ENCODE peak calls at places on chromosome 14, in nine cellular contexts. V is tibial nerve, U is uterus, P is heart left ventricle, L is esophagus squamous epithelium, Q is testis, S is adrenal gland, W is GM12892, R is Peyer's patch. Z is an unnamed sample.

GRCh38 chr14:69055973-69056372 is 76.9 kb upstream of the ACTN1 start:
- DNase-seq in V (no peak), U (no peak), P (no peak), L (no peak), Q (no peak), S (no peak), W (no peak), R (no peak), Z (no peak)

GRCh38 chr14:103533999-103534575 is 5.1 kb downstream of the TRMT61A start:
- DNase-seq in V (no peak), U (no peak), P (no peak), L (no peak), Q (no peak), S (no peak), W (no peak), R (no peak), Z (no peak)

GRCh38 chr14:90381999-90382451 is 14.8 kb upstream of the CALM1 start:
- DNase-seq in V (peak), U (peak), P (peak), L (no peak), Q (peak), S (peak), W (no peak), R (peak), Z (peak)

GRCh38 chr14:79342942-79343341 is 868.4 kb downstream of the DIO2 start:
- DNase-seq in V (no peak), U (no peak), P (no peak), L (no peak), Q (no peak), S (no peak), W (no peak), R (no peak), Z (no peak)

GRCh38 chr14:50854521-50854920 is 17.3 kb upstream of the ABHD12B start:
- DNase-seq in V (no peak), U (no peak), P (no peak), L (no peak), Q (no peak), S (no peak), W (no peak), R (no peak), Z (no peak)

GRCh38 chr14:99568567-99569560 is 35.1 kb downstream of the CCDC85C start:
- DNase-seq in V (no peak), U (no peak), P (peak), L (no peak), Q (peak), S (no peak), W (no peak), R (no peak), Z (peak)

GRCh38 chr14:97707603-97708002 is 910.4 kb downstream of the VRK1 start:
- DNase-seq in V (no peak), U (no peak), P (no peak), L (no peak), Q (no peak), S (no peak), W (no peak), R (no peak), Z (no peak)

GRCh38 chr14:50668008-50668851 is at the start of gene SAV1:
- DNase-seq in V (peak), U (peak), P (peak), L (no peak), Q (peak), S (peak), W (peak), R (peak), Z (peak)

GRCh38 chr14:100568164-100568997 is 18.8 kb downstream of the BEGAIN start:
- DNase-seq in V (no peak), U (no peak), P (no peak), L (no peak), Q (no peak), S (no peak), W (no peak), R (no peak), Z (no peak)

GRCh38 chr14:93047187-93047586 is 68.5 kb downstream of the ITPK1 start:
- DNase-seq in V (no peak), U (no peak), P (peak), L (no peak), Q (no peak), S (no peak), W (no peak), R (no peak), Z (no peak)

GRCh38 chr14:95493503-95493902 is 22.9 kb downstream of the SYNE3 start:
- DNase-seq in V (no peak), U (no peak), P (no peak), L (no peak), Q (no peak), S (no peak), W (no peak), R (peak), Z (no peak)

GRCh38 chr14:95431199-95432145 is 85.0 kb downstream of the SYNE3 start:
- DNase-seq in V (no peak), U (no peak), P (no peak), L (no peak), Q (peak), S (no peak), W (no peak), R (no peak), Z (peak)

GRCh38 chr14:104085032-104085888 is at the start of gene ASPG:
- DNase-seq in V (no peak), U (peak), P (peak), L (no peak), Q (no peak), S (no peak), W (peak), R (peak), Z (peak)

GRCh38 chr14:68841030-68841809 is 48.4 kb upstream of the ZFP36L1 start:
- DNase-seq in V (no peak), U (no peak), P (no peak), L (no peak), Q (no peak), S (no peak), W (no peak), R (no peak), Z (no peak)

GRCh38 chr14:68977741-68978549 is 1.2 kb downstream of the ACTN1 start:
- DNase-seq in V (peak), U (peak), P (peak), L (no peak), Q (peak), S (peak), W (no peak), R (peak), Z (peak)

GRCh38 chr14:94129111-94129757 is at the start of gene IFI27L2:
- DNase-seq in V (peak), U (peak), P (peak), L (no peak), Q (peak), S (peak), W (peak), R (peak), Z (peak)

GRCh38 chr14:37824936-37825698 is 229.7 kb downstream of the TTC6 start:
- DNase-seq in V (no peak), U (no peak), P (no peak), L (no peak), Q (no peak), S (no peak), W (no peak), R (no peak), Z (no peak)

GRCh38 chr14:70098257-70098809 is 90.4 kb downstream of the SLC8A3 start:
- DNase-seq in V (no peak), U (no peak), P (no peak), L (no peak), Q (no peak), S (peak), W (no peak), R (no peak), Z (no peak)

GRCh38 chr14:81363746-81364400 is 36.3 kb downstream of the STON2 start:
- DNase-seq in V (no peak), U (no peak), P (no peak), L (no peak), Q (no peak), S (no peak), W (no peak), R (no peak), Z (no peak)

GRCh38 chr14:100850841-100851585 is 25.1 kb downstream of the MEG3 start:
- DNase-seq in V (peak), U (peak), P (peak), L (no peak), Q (peak), S (peak), W (peak), R (peak), Z (peak)

GRCh38 chr14:29805415-29806123 is 122.1 kb downstream of the PRKD1 start:
- DNase-seq in V (peak), U (peak), P (peak), L (no peak), Q (peak), S (peak), W (no peak), R (no peak), Z (peak)

GRCh38 chr14:89000007-89000942 is 175.8 kb downstream of the TTC8 start:
- DNase-seq in V (no peak), U (no peak), P (peak), L (no peak), Q (peak), S (peak), W (no peak), R (no peak), Z (peak)

GRCh38 chr14:96088911-96089310 is 49.7 kb downstream of the C14orf132 start:
- DNase-seq in V (no peak), U (no peak), P (no peak), L (no peak), Q (no peak), S (no peak), W (no peak), R (no peak), Z (no peak)

GRCh38 chr14:37202265-37202664 is 4.5 kb downstream of the MIPOL1 start:
- DNase-seq in V (no peak), U (no peak), P (no peak), L (no peak), Q (no peak), S (no peak), W (no peak), R (no peak), Z (no peak)

GRCh38 chr14:58918066-58918465 is 270.4 kb upstream of the DAAM1 start:
- DNase-seq in V (no peak), U (no peak), P (no peak), L (no peak), Q (no peak), S (no peak), W (no peak), R (no peak), Z (no peak)

GRCh38 chr14:92654206-92654901 is 94.1 kb downstream of the LGMN start:
- DNase-seq in V (no peak), U (no peak), P (no peak), L (no peak), Q (no peak), S (no peak), W (no peak), R (no peak), Z (no peak)

GRCh38 chr14:68939893-68940613 is 39.0 kb downstream of the ACTN1 start:
- DNase-seq in V (peak), U (peak), P (peak), L (no peak), Q (peak), S (peak), W (no peak), R (peak), Z (no peak)

GRCh38 chr14:97273540-97273939 is 476.4 kb downstream of the VRK1 start:
- DNase-seq in V (no peak), U (no peak), P (no peak), L (no peak), Q (no peak), S (no peak), W (no peak), R (no peak), Z (no peak)

GRCh38 chr14:90483551-90483950 is 86.7 kb downstream of the CALM1 start:
- DNase-seq in V (no peak), U (no peak), P (no peak), L (no peak), Q (no peak), S (no peak), W (no peak), R (no peak), Z (no peak)

GRCh38 chr14:87170179-87170578 is 822.8 kb downstream of the GALC start:
- DNase-seq in V (no peak), U (no peak), P (no peak), L (no peak), Q (no peak), S (no peak), W (no peak), R (no peak), Z (no peak)

GRCh38 chr14:101358320-101358569 is 203.1 kb upstream of the DIO3 start:
- DNase-seq in V (no peak), U (no peak), P (no peak), L (no peak), Q (no peak), S (no peak), W (no peak), R (no peak), Z (no peak)

GRCh38 chr14:106094654-106095189 is 568.3 kb downstream of the TMEM121 start:
- DNase-seq in V (no peak), U (no peak), P (no peak), L (no peak), Q (no peak), S (no peak), W (no peak), R (no peak), Z (peak)

GRCh38 chr14:81434230-81434629 is 34.1 kb upstream of the STON2 start:
- DNase-seq in V (no peak), U (no peak), P (no peak), L (no peak), Q (no peak), S (no peak), W (no peak), R (no peak), Z (peak)

GRCh38 chr14:89955418-89956293 is at the start of gene TDP1:
- DNase-seq in V (peak), U (peak), P (peak), L (peak), Q (peak), S (peak), W (peak), R (peak), Z (peak)

GRCh38 chr14:89137514-89138163 is 279.4 kb downstream of the FOXN3 start:
- DNase-seq in V (no peak), U (no peak), P (peak), L (peak), Q (no peak), S (peak), W (no peak), R (no peak), Z (peak)

GRCh38 chr14:104142136-104143041 is 4.0 kb downstream of the KIF26A start:
- DNase-seq in V (no peak), U (no peak), P (peak), L (no peak), Q (no peak), S (peak), W (no peak), R (peak), Z (no peak)

GRCh38 chr14:103597623-103598372 is 31.2 kb upstream of the KLC1 start:
- DNase-seq in V (no peak), U (peak), P (peak), L (no peak), Q (no peak), S (no peak), W (no peak), R (no peak), Z (no peak)

GRCh38 chr14:105477659-105478623 is 3.3 kb downstream of the CRIP2 start:
- DNase-seq in V (no peak), U (no peak), P (no peak), L (peak), Q (no peak), S (no peak), W (no peak), R (no peak), Z (no peak)

GRCh38 chr14:104392001-104392395 is 187.6 kb upstream of the C14orf180 start:
- DNase-seq in V (no peak), U (no peak), P (no peak), L (no peak), Q (no peak), S (no peak), W (no peak), R (peak), Z (no peak)

GRCh38 chr14:52267501-52268190 is at the start of gene PTGDR:
- DNase-seq in V (no peak), U (peak), P (peak), L (no peak), Q (peak), S (no peak), W (no peak), R (peak), Z (peak)
- TF ChIP-seq POLR2A in V (no peak), U (no peak), P (no peak), L (no peak), Q (no peak), S (no peak), W (no peak), R (no peak), Z (no peak)

DNA sequence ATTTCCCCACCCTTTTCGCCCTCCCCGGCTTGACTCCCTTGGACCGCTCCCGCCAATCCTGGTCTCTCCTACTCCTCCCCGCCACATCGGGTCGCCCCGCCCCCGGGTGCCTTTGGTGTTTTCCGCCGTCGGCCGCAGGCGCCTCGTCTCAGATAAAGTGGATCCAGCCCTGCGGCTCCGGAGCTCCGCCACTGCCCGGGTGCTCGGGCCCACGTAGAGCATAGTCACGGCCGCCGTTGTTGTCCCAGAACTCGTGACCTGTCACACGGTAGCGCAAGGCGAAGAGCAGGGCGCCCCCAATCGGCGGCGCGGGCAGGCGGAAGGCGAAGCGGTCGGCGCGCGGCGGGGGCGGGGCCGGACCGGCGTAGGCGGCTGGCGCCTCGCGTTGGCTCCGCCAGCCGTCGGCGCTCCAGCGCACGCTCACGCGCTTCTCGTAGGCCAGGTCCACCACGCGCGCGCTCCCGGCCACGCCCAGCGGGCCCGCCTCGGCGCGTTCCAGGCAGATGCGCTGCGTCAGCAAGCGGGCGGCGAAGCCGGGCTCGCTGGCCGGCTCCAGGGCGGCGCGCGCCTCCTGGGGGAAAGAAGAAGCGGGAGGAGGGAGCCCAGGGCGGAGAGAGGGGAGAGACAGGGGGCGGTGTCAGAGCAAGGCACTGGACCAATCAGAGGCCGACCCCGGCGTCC is 1.2 kb downstream of the PPP1R3E start:
- DNase-seq in V (peak), U (peak), P (peak), L (peak), Q (peak), S (peak), W (peak), R (peak), Z (peak)
- TF ChIP-seq POLR2A in V (peak), U (peak), P (no peak), L (peak), Q (peak), S (peak), W (no peak), R (peak), Z (no peak)

GRCh38 chr14:64337901-64338615 is 43.9 kb upstream of the ESR2 start:
- DNase-seq in V (no peak), U (no peak), P (peak), L (no peak), Q (peak), S (peak), W (peak), R (no peak), Z (peak)

GRCh38 chr14:64340560-64341196 is 46.5 kb upstream of the ESR2 start:
- DNase-seq in V (no peak), U (no peak), P (no peak), L (no peak), Q (no peak), S (no peak), W (no peak), R (no peak), Z (peak)

GRCh38 chr14:64338616-64339316 is 44.6 kb upstream of the ESR2 start:
- DNase-seq in V (peak), U (peak), P (peak), L (peak), Q (peak), S (peak), W (peak), R (peak), Z (peak)
- TF ChIP-seq POLR2A in V (peak), U (peak), P (peak), L (peak), Q (peak), S (peak), W (no peak), R (peak), Z (peak)

DNA sequence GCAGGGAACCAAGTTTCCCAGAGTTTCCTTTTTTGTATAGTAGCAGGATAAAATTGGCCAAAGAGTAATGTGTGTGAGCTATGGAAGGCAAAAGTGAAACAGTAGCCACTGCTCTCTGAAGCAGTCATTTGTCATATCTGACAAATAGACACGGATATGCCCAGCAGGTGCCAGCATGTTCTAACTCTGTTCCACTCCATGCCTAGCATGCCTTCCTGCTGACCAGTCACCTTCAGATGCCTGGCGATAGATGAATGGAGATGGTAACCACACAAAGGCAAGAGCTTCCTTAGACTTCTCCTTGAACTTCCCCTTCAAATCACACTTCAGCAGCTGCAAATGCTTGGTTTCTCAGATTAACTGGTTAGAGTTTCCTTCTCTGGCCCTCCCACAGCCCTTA is 430.0 kb downstream of the DAD1 start:
- DNase-seq in V (no peak), U (no peak), P (no peak), L (no peak), Q (no peak), S (no peak), W (no peak), R (no peak), Z (no peak)
- TF ChIP-seq POLR2A in V (no peak), U (no peak), P (no peak), L (no peak), Q (no peak), S (no peak), W (no peak), R (no peak), Z (no peak)

GRCh38 chr14:67239582-67239981 is 1.7 kb upstream of the PALS1 start:
- DNase-seq in V (no peak), U (no peak), P (no peak), L (no peak), Q (no peak), S (no peak), W (no peak), R (no peak), Z (no peak)

GRCh38 chr14:67240978-67241415 is 238 bp upstream of the PALS1 start:
- DNase-seq in V (peak), U (peak), P (peak), L (peak), Q (peak), S (peak), W (peak), R (peak), Z (peak)

GRCh38 chr14:67240168-67240932 is 885 bp upstream of the PALS1 start:
- DNase-seq in V (no peak), U (peak), P (peak), L (no peak), Q (peak), S (peak), W (no peak), R (peak), Z (peak)

GRCh38 chr14:67245104-67245503 is 3.9 kb downstream of the PALS1 start:
- DNase-seq in V (no peak), U (no peak), P (no peak), L (no peak), Q (no peak), S (no peak), W (no peak), R (no peak), Z (no peak)

DNA sequence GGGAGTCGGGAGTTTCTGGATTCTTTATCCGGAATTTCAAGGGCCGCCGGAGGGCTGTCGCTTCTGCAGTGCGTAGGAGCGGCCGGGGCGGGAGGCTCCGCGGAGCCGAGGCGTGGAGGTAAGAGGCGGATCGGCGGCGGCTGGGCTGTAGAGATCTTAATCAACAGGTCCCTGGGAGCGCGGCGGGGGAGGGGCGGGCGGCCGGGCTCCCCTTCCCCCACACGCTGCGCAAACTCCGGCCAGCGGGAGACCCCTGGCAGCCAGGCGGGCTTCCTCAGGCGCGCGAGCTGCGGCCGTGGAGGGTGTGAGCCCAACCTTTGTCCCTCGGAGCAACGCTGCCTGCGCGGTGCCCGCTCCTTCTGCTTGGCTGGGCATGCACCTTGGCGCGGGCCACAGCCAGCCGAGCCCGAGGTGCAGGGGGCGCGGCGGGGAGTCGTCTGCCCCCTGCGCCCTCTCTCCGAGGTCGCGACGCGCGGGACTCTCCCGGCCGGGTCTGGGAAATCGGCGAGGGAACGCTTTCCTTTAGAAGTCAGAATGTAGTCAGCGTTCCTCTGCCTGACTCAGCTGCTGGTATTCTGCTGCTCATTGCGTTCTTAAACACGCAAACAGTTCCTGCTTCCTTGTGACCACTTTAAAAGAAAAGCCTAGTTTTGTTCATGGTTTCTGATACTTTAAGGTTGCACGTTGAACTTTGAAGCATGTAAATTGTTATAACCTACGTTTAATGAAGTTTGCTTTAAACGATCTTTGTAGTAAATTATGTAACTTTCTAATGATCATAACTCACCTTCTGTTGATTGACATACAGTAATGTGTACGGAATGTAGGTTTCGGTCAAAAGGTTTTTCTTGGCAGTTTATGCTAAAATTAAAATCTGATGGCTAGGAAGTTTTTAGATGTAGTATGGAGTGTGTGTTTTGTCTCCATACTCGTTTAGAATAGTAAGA is at the start of gene PALS1:
- DNase-seq in V (no peak), U (no peak), P (peak), L (no peak), Q (peak), S (peak), W (peak), R (no peak), Z (no peak)
- TF ChIP-seq POLR2A in V (no peak), U (peak), P (peak), L (no peak), Q (no peak), S (peak), W (no peak), R (no peak), Z (peak)